ENCODE peak calls at places on chromosomes 7 and 10, in ten cellular contexts. P, O, K, V, E, H, D, A, L and S are unnamed samples.

GRCh38 chr10:78864761-78865517 is 203.8 kb upstream of the ZMIZ1 start:
- DNase-seq in L (no peak), D (no peak), P (no peak), E (no peak), K (no peak), A (no peak), H (no peak), O (no peak), V (no peak), S (no peak)

GRCh38 chr10:12241810-12242529 is 46.0 kb downstream of the CDC123 start:
- DNase-seq in V (no peak), D (no peak), O (no peak), L (no peak), H (no peak), P (peak), K (no peak), A (peak), E (peak), S (peak)

GRCh38 chr10:127991543-127992255 is 84.8 kb downstream of the PTPRE start:
- DNase-seq in H (no peak), K (no peak), D (no peak), O (no peak), V (no peak), A (no peak), P (no peak), E (no peak), L (no peak), S (no peak)

GRCh38 chr7:117158941-117159705 is 163.7 kb downstream of the WNT2 start:
- DNase-seq in L (no peak), D (no peak), A (no peak), P (no peak), H (no peak), V (no peak), K (no peak), E (no peak), O (no peak), S (no peak)

GRCh38 chr7:150962743-150963399 is 15.2 kb downstream of the KCNH2 start:
- DNase-seq in K (peak), L (peak), O (peak), P (peak), D (no peak), V (no peak), A (peak), E (no peak), H (peak), S (no peak)

GRCh38 chr10:96212911-96213310 is 58.5 kb downstream of the BLNK start:
- DNase-seq in E (no peak), P (no peak), L (no peak), H (no peak), K (no peak), O (no peak), V (no peak), D (no peak), A (no peak), S (no peak)

GRCh38 chr7:15199482-15199881 is 296.9 kb upstream of the DGKB start:
- DNase-seq in P (no peak), H (no peak), K (no peak), L (no peak), D (no peak), E (no peak), V (no peak), A (peak), O (no peak), S (no peak)

GRCh38 chr10:73956476-73957338 is 41.2 kb upstream of the VCL start:
- DNase-seq in E (peak), H (no peak), D (no peak), V (no peak), K (no peak), A (peak), P (no peak), O (no peak), L (no peak), S (no peak)

GRCh38 chr7:13476881-13477444 is 512.5 kb downstream of the ETV1 start:
- DNase-seq in H (no peak), L (no peak), V (no peak), K (no peak), O (no peak), E (no peak), P (no peak), A (no peak), D (no peak), S (no peak)

GRCh38 chr7:151378496-151379192 is 31.2 kb downstream of the WDR86 start:
- DNase-seq in V (no peak), P (no peak), E (no peak), H (no peak), O (no peak), A (no peak), K (no peak), L (no peak), D (no peak), S (no peak)

DNA sequence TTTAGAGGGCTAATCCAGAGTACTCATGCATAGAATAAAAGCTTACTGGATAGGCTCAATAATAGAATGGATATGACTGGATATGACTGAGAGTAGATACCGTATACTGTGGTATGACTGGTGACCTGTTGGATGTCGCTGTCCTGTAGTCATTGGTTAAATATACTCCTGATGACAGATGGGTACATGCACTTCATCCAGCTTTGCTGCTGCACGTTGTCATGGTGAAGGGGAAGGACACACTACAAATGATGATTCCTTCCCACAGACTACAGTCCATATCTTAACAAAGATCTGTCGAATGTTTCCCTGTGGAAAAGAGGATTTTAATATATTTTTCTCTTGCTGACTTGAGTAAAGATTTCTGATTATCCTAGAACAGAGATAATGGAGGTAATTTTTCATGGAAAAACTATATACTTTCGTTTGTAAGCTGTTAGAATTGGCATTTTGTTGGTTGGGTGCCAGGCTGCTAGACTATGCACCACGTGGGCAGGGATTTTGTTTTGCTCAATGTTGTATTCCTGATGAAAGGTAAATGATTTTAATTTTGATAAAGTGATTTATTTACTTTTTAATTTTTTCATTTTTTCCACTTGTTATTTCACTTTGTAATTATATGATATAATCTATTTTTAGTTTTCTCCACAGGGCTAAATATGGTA is 97.4 kb downstream of the PPP1R9A start:
- DNase-seq in O (no peak), H (peak), K (no peak), L (no peak), V (no peak), P (peak), A (no peak), E (no peak), D (no peak), S (no peak)
- H3K4me3 ChIP-seq in O (no peak), H (no peak), K (no peak), L (no peak), V (no peak), P (no peak), A (no peak), E (no peak), D (no peak), S (no peak)

DNA sequence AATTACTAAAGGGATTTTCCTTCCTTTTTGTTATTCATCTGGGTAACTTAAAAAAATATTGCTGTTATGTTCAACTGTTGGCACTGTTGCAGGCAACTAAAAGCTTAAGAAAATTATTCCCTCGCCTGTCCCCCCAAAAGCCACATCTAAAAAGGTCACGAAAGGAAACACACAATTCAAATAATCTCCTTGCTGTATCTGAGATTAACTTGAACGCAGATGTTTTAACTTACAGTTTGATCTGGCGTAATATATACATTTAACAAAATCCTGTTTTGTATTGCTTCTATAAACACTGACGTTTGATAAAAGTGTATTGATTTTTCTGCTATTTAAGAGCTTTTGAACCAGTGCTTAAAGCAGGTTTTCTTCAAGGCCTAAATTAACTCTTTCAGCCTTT is 432.1 kb downstream of the SUGCT start:
- DNase-seq in H (no peak), P (no peak), D (no peak), A (no peak), V (no peak), L (no peak), K (no peak), O (no peak), E (no peak), S (no peak)
- TF ChIP-seq CTCF in H (no peak), P (no peak), D (no peak), A (no peak), V (no peak), L (no peak), K (no peak), O (no peak), E (no peak), S (no peak)

GRCh38 chr7:1536105-1536767 is 5.7 kb downstream of the MAFK start:
- DNase-seq in L (peak), A (no peak), V (no peak), D (no peak), H (no peak), K (no peak), O (no peak), P (peak), E (no peak), S (no peak)

GRCh38 chr7:1535695-1536094 is 5.2 kb downstream of the MAFK start:
- DNase-seq in K (no peak), P (peak), O (no peak), H (no peak), D (no peak), A (no peak), L (peak), E (no peak), V (no peak), S (no peak)

GRCh38 chr7:1537631-1538412 is 7.3 kb downstream of the MAFK start:
- DNase-seq in E (no peak), K (peak), V (no peak), A (no peak), L (peak), D (no peak), P (peak), H (peak), O (peak), S (peak)

GRCh38 chr7:1538544-1539345 is 8.2 kb downstream of the MAFK start:
- DNase-seq in L (peak), P (no peak), O (no peak), A (no peak), K (peak), V (no peak), H (no peak), E (no peak), D (no peak), S (peak)

DNA sequence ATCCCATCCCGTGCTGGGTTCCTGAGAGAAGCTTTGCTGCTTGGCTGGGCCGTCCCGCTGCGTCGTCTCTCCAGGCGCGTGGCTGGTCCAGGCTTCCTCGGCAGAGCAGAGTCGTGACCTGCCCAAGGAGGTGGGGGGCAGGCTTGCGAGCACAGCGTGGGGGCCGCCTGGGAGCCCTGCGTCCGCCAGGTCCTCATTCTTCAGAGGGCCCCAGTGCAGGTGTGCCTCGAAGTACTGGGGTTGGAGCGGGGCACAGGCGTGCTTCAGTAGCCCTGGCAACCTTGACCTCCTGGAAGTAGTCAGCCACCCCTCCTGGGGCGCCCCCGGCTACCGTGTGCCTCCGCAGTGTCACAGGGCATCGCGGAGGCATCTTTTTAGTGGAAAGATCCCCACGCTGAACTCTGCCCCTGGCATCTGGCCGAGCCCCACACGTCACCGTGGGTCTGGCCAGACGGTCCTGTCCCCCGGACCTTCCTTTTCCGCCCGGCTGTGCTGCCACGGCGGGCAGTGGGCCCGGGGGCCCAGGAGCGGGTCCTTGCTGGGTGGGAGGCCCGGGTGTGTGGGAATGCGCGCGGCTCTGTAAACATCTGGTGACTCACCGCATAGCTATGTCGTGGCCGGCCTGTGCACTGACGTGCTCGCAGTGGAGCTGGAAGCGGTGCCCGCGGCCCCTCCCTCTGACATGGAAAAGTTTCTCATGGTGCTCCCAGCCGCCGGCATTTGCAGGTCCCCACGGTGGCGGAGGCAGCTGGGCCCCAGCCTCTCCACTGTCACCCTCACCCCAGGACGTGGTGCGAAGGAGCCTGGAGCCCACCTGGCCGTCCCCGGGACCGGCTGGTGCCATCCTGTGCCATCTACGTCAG is 6.5 kb downstream of the MAFK start:
- DNase-seq in V (peak), K (peak), O (peak), L (peak), E (no peak), D (no peak), A (no peak), H (peak), P (peak), S (peak)
- TF ChIP-seq POLR2A in V (no peak), K (peak), O (no peak), L (no peak), E (no peak), D (no peak), A (no peak), H (peak), P (peak), S (no peak)

GRCh38 chr7:6576024-6576866 is 1.0 kb upstream of the ZDHHC4 start:
- DNase-seq in L (no peak), A (peak), V (no peak), E (no peak), P (no peak), K (no peak), D (no peak), H (no peak), O (no peak), S (no peak)

GRCh38 chr7:6579446-6579845 is 2.2 kb downstream of the ZDHHC4 start:
- DNase-seq in K (no peak), P (no peak), A (peak), O (no peak), D (no peak), H (no peak), L (no peak), V (no peak), E (no peak), S (no peak)

GRCh38 chr7:6577369-6578113 is at the start of gene ZDHHC4:
- DNase-seq in H (peak), E (peak), L (peak), O (peak), D (peak), V (peak), K (peak), P (peak), A (peak), S (peak)

GRCh38 chr7:6575246-6576023 is 1.8 kb upstream of the ZDHHC4 start:
- DNase-seq in L (no peak), A (no peak), V (no peak), D (no peak), H (no peak), O (no peak), E (no peak), P (no peak), K (no peak), S (no peak)

GRCh38 chr7:6578114-6579084 is 1.1 kb downstream of the ZDHHC4 start:
- DNase-seq in L (no peak), P (no peak), H (peak), D (no peak), K (no peak), O (no peak), E (no peak), A (no peak), V (no peak), S (no peak)
- H3K4me3 ChIP-seq in L (peak), P (peak), H (peak), D (peak), K (no peak), O (peak), E (peak), A (peak), V (peak), S (no peak)

GRCh38 chr10:88565072-88565471 is 18.0 kb downstream of the RNLS start:
- DNase-seq in H (no peak), D (no peak), P (no peak), A (peak), E (no peak), O (no peak), K (no peak), L (no peak), V (peak), S (no peak)
- TF ChIP-seq CTCF in H (peak), D (peak), P (peak), A (no peak), E (peak), O (peak), K (peak), L (peak), V (peak), S (no peak)

GRCh38 chr7:517848-518629 is 1.6 kb downstream of the PDGFA start:
- DNase-seq in A (no peak), E (no peak), K (peak), H (peak), O (peak), V (no peak), D (no peak), P (peak), L (peak), S (peak)

GRCh38 chr7:515628-516027 is 4.0 kb downstream of the PDGFA start:
- DNase-seq in K (no peak), P (no peak), E (no peak), L (no peak), V (no peak), D (no peak), H (no peak), O (no peak), A (no peak), S (no peak)

GRCh38 chr7:516216-516605 is 3.4 kb downstream of the PDGFA start:
- DNase-seq in A (no peak), H (no peak), O (no peak), V (no peak), E (no peak), L (no peak), P (no peak), K (no peak), D (no peak), S (no peak)

GRCh38 chr7:514651-515598 is 4.7 kb downstream of the PDGFA start:
- DNase-seq in H (no peak), K (peak), V (no peak), O (peak), E (no peak), L (peak), P (peak), A (no peak), D (no peak), S (no peak)

DNA sequence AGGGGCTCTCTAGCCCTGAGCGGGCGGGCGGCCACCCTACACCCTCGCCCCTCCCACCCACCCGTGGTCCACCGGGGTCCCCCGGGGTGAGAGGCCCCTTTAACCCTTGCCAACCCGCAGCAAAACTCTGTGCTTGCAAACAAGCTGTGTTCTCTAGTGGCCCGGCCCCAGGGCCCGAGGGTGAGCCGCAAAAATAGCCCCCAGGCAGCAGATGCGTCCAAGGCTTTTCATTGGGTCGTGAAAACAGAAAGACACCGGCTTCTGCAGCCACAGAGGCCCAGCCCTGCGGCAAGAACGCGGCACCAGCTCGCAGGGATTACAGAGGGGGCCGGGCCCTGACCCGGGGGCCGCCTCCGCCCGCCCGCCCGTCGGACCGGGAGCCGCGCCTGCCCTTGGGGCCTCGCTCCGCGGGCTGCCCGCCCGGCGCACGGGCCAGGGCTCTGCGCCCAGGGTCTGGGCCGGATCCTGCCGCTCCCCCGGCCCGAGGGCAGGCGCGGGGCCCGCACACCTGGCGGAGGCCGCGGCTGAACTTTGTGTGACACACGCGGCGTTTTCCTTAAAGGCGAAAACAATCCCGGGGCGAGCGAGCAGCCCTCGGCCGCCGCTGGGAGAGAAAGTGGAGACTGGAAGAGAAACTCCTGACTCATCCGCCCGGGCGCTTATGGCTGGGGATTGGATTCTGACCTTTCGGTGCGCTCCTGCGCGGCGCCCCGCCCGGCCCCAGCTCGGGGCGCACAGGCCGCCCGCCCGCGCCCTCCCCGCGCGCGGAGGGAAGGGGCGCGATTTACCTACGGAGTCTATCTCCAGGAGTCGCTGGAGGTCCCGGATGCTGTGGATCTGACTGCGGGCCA is 2.8 kb downstream of the PDGFA start:
- DNase-seq in O (peak), E (no peak), D (no peak), H (peak), K (peak), P (peak), L (peak), V (no peak), A (no peak), S (no peak)
- TF ChIP-seq POLR2A in O (no peak), E (no peak), D (no peak), H (peak), K (peak), P (no peak), L (no peak), V (no peak), A (no peak), S (no peak)

DNA sequence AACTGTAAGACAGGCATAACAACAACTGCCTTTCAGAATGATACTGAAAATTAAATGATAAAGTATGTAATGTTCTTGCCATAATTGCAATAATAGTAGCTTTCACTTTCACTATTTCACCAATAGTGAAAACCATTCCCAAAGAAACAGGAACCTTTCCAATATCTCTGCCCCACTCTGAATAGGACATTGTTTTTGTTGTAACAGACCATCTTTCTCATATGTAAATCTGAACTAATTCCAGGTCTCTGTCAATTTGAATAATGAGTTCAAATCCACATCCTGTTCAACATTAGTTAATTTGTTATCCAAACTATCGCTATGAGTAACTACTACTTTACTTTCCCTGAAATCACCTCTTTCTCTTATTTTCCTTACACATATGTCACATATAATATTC is 148.0 kb downstream of the LRRN3 start:
- DNase-seq in H (no peak), L (no peak), A (no peak), E (no peak), D (no peak), O (no peak), V (no peak), K (no peak), P (no peak), S (no peak)
- H3K4me3 ChIP-seq in H (peak), L (peak), A (no peak), E (no peak), D (peak), O (no peak), V (no peak), K (no peak), P (peak), S (no peak)

GRCh38 chr10:132443605-132443997 is 46.6 kb downstream of the PWWP2B start:
- DNase-seq in L (peak), E (no peak), P (no peak), D (no peak), A (peak), H (peak), V (no peak), K (no peak), O (no peak), S (no peak)
- TF ChIP-seq CTCF in L (peak), E (peak), P (peak), D (peak), A (peak), H (peak), V (peak), K (peak), O (no peak), S (no peak)

DNA sequence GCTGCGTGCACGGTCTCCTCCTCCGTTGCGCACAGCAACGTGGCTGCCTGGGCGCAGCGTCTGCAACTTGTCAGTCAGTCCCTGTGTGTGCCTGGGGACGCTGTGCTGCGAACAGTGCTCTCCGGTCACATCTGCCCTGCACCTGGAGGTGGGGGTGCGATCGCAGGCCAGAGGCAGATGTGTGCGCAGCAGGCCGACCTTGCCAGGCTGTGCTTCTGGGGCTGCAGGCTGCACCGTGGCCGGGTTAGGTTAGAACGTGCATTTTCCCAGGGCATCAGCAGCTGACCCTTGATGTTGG is 8.2 kb upstream of the GET4 start:
- DNase-seq in K (no peak), P (no peak), V (no peak), D (no peak), H (no peak), L (peak), O (no peak), A (no peak), E (no peak), S (no peak)
- TF ChIP-seq POLR2A in K (no peak), P (no peak), V (no peak), D (no peak), H (no peak), L (no peak), O (no peak), A (no peak), E (no peak), S (no peak)